ENCODE peak calls at places on chromosomes 16 and 17, in five cellular contexts. G is fibroblast of lung; L is anterior cingulate cortex; Q is amniotic stem cell; X is stimulated activated naive B cell treated with anti-CD40 and anti-IgM and Interleukin-4, amounts not matched to agents 10 μg/mL and 1 μg/mL and 100 μg/mL, for 72 hours. F is an unnamed sample.

GRCh38 chr16:66361604-66362135 is 4.8 kb upstream of the CDH5 start:
- DNase-seq in G (no peak), L (no peak), X (no peak), Q (no peak), F (no peak)

GRCh38 chr16:1261131-1261917 is 5.5 kb downstream of the TPSD1 start:
- DNase-seq in X (no peak), Q (no peak), L (no peak), G (no peak), F (no peak)

GRCh38 chr16:48498761-48499600 is 111.0 kb downstream of the N4BP1 start:
- DNase-seq in L (no peak), G (peak), X (no peak), Q (no peak), F (no peak)

GRCh38 chr17:10842658-10843057 is 4.8 kb upstream of the PIRT start:
- DNase-seq in G (no peak), L (peak), Q (no peak), X (no peak), F (no peak)

GRCh38 chr17:78034429-78035091 is 76.1 kb downstream of the TNRC6C start:
- DNase-seq in L (no peak), X (no peak), G (peak), Q (no peak), F (no peak)

GRCh38 chr16:81486555-81487061 is 42.0 kb downstream of the CMIP start:
- DNase-seq in L (no peak), X (no peak), G (peak), Q (no peak), F (no peak)

GRCh38 chr17:65218261-65218660 is 81.1 kb downstream of the RGS9 start:
- DNase-seq in X (no peak), Q (no peak), G (no peak), L (no peak), F (no peak)

GRCh38 chr17:61702450-61702849 is 111.4 kb upstream of the NACA2 start:
- DNase-seq in X (no peak), L (no peak), Q (no peak), G (no peak), F (no peak)

GRCh38 chr16:23283571-23283970 is 18.5 kb upstream of the SCNN1B start:
- DNase-seq in Q (no peak), G (no peak), X (no peak), L (no peak), F (no peak)

GRCh38 chr16:685967-686366 is 1.8 kb upstream of the JMJD8 start:
- DNase-seq in L (no peak), G (peak), X (no peak), Q (no peak), F (no peak)

GRCh38 chr16:70576431-70577255 is 53.0 kb downstream of the SF3B3 start:
- DNase-seq in X (no peak), L (no peak), Q (no peak), G (peak), F (no peak)

GRCh38 chr16:24589997-24590396 is 50.6 kb downstream of the RBBP6 start:
- DNase-seq in Q (no peak), G (no peak), L (no peak), X (no peak), F (no peak)

GRCh38 chr17:35575759-35576158 is 2.6 kb downstream of the PEX12 start:
- DNase-seq in X (no peak), G (no peak), L (no peak), Q (no peak), F (no peak)

GRCh38 chr17:80380068-80381061 is 34.6 kb upstream of the ENDOV start:
- DNase-seq in L (no peak), G (no peak), X (no peak), Q (no peak), F (no peak)

GRCh38 chr17:76419576-76420245 is 33.2 kb downstream of the UBE2O start:
- DNase-seq in X (no peak), Q (no peak), G (no peak), L (no peak), F (no peak)

GRCh38 chr17:39867891-39868553 is at the start of gene ZPBP2:
- DNase-seq in X (no peak), G (no peak), L (no peak), Q (no peak), F (no peak)

GRCh38 chr17:72031219-72031906 is 89.5 kb upstream of the SOX9 start:
- DNase-seq in Q (no peak), X (no peak), G (no peak), L (no peak), F (no peak)

GRCh38 chr17:63843387-63844292 is 1.2 kb upstream of the SMARCD2 start:
- DNase-seq in L (no peak), G (peak), Q (no peak), X (peak), F (no peak)

GRCh38 chr17:77728871-77729270 is 229.6 kb upstream of the TNRC6C start:
- DNase-seq in G (no peak), L (no peak), Q (no peak), X (no peak), F (no peak)

GRCh38 chr17:77436058-77436442 is 295.3 kb downstream of the SEC14L1 start:
- DNase-seq in L (no peak), Q (no peak), G (peak), X (no peak), F (no peak)

F was measured in substantia nigra.